ENCODE peak calls at places on chromosomes 6 and 20, in four cellular contexts. Q is colonic mucosa, Y is esophagus squamous epithelium, W is spleen. C is an unnamed sample. For H3K4me1 and H3K36me3, the result is how much of the 10 kb centered on the place peaks cover.

GRCh38 chr20:47137231-47137865 is 219.2 kb downstream of the ZMYND8 start:
- DNase-seq in Q (no peak), Y (no peak), W (no peak), C (no peak)

GRCh38 chr6:134056046-134056445 is 3.6 kb upstream of the SLC2A12 start:
- DNase-seq in Q (no peak), Y (no peak), W (no peak), C (no peak)

GRCh38 chr6:100464910-100465700 is at the start of gene SIM1:
- DNase-seq in Q (peak), Y (no peak), W (no peak), C (no peak)

GRCh38 chr6:25173951-25174474 is 105.2 kb upstream of the CARMIL1 start:
- DNase-seq in Q (no peak), Y (no peak), W (no peak), C (peak)

GRCh38 chr6:24666097-24666615 is 543 bp downstream of the TDP2 start:
- DNase-seq in Q (no peak), Y (no peak), W (peak), C (peak)

GRCh38 chr6:144087789-144088426 is 7.5 kb downstream of the SF3B5 start:
- DNase-seq in Q (no peak), Y (no peak), W (no peak), C (no peak)

GRCh38 chr6:157151029-157151428 is 172.3 kb downstream of the TMEM242 start:
- DNase-seq in Q (no peak), Y (no peak), W (no peak), C (no peak)

GRCh38 chr6:43744490-43744889 is 25.5 kb upstream of the VEGFA start:
- DNase-seq in Q (no peak), Y (no peak), W (peak), C (peak)

GRCh38 chr6:123224077-123224476 is 228.0 kb downstream of the CLVS2 start:
- DNase-seq in Q (no peak), Y (no peak), W (no peak), C (no peak)

GRCh38 chr20:2171266-2171790 is 69.7 kb downstream of the STK35 start:
- DNase-seq in Q (no peak), Y (no peak), W (no peak), C (no peak)

GRCh38 chr6:155313602-155314091 is 637 bp downstream of the TFB1M start:
- DNase-seq in Q (peak), Y (no peak), W (no peak), C (no peak)

GRCh38 chr6:36851149-36851614 is 11.9 kb upstream of the CPNE5 start:
- DNase-seq in Q (peak), Y (no peak), W (no peak), C (no peak)

GRCh38 chr6:150005761-150006651 is 19.3 kb downstream of the RAET1L start:
- DNase-seq in Q (no peak), Y (no peak), W (peak), C (no peak)

GRCh38 chr20:63361507-63362425 is 617 bp upstream of the CHRNA4 start:
- DNase-seq in Q (no peak), Y (no peak), W (peak), C (no peak)

GRCh38 chr6:40960784-40961430 is 78.1 kb downstream of the UNC5CL start:
- DNase-seq in Q (no peak), Y (no peak), W (no peak), C (no peak)

GRCh38 chr20:62366370-62367135 is 559 bp downstream of the LAMA5 start:
- DNase-seq in Q (no peak), Y (no peak), W (no peak), C (peak)

GRCh38 chr6:46014511-46015118 is 1.0 kb downstream of the CLIC5 start:
- DNase-seq in Q (peak), Y (no peak), W (peak), C (no peak)

GRCh38 chr6:43120101-43120730 is 44.1 kb downstream of the PTK7 start:
- DNase-seq in Q (no peak), Y (no peak), W (peak), C (no peak)

GRCh38 chr6:24547243-24547642 is 52.5 kb downstream of the ALDH5A1 start:
- DNase-seq in Q (no peak), Y (no peak), W (no peak), C (no peak)

GRCh38 chr6:11532097-11532496 is 5.5 kb upstream of the TMEM170B start:
- DNase-seq in Q (no peak), Y (no peak), W (no peak), C (no peak)

GRCh38 chr6:11598687-11599086 is 61.1 kb downstream of the TMEM170B start:
- DNase-seq in Q (no peak), Y (no peak), W (no peak), C (no peak)

GRCh38 chr6:165899592-165899991 is 236.6 kb upstream of the PDE10A start:
- DNase-seq in Q (no peak), Y (no peak), W (no peak), C (no peak)

GRCh38 chr6:81026041-81026553 is 726.4 kb downstream of the TENT5A start:
- DNase-seq in Q (no peak), Y (no peak), W (no peak), C (no peak)

GRCh38 chr6:81023708-81024107 is 728.8 kb downstream of the TENT5A start:
- DNase-seq in Q (no peak), Y (no peak), W (no peak), C (no peak)

GRCh38 chr6:81023007-81023582 is 729.4 kb downstream of the TENT5A start:
- DNase-seq in Q (no peak), Y (no peak), W (no peak), C (no peak)
- H3K4me1 ChIP-seq in Q (under half), Y (under half), W (under half), C (under half)

DNA sequence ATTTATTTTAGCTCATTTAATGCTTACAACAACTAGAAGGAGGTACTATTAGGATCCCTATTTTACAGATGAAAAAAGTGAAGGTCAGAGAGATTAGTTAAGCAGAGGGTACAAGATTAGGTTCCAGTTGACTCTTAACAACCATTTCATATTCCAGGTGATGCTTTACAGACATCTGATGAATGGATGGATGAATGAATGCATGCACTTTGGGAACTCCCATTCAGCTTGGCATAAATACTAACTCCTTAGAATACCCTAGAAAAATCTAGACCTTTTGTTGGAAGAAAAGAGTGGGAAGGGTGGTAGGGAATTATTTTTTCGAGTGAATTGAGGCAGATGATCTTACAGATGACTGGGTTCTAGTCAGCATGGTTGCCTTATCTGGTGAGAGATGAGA is 746 bp upstream of the SNRPB2 start:
- DNase-seq in Q (no peak), Y (no peak), W (no peak), C (no peak)
- H3K4me3 ChIP-seq in Q (peak), Y (peak), W (peak), C (peak)

GRCh38 chr20:25215521-25215920 is 20.0 kb downstream of the ENTPD6 start:
- DNase-seq in Q (no peak), Y (no peak), W (no peak), C (no peak)
- H3K36me3 ChIP-seq in Q (under half), Y (under half), W (half or more), C (half or more)

DNA sequence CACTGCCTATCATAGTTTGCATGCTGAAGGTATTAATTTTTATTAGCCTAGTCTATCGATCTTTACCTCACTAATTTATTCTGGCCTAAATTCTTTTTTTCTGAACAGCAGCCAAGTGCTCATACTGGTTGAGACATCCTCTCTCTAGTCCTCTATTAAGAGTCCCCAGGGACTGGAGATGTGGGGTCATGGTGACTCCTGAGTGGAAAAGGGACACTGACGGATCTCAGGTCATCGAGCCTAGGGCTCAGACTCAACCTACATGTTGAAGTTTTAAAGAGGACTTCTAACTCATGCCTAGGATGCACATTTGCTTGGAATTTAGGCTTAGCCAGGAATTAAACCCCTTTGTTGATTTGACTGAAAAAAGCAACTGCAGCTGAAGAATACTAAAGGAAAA is 378.1 kb downstream of the BTBD9 start:
- DNase-seq in Q (no peak), Y (no peak), W (no peak), C (no peak)
- H3K4me1 ChIP-seq in Q (under half), Y (under half), W (under half), C (under half)

DNA sequence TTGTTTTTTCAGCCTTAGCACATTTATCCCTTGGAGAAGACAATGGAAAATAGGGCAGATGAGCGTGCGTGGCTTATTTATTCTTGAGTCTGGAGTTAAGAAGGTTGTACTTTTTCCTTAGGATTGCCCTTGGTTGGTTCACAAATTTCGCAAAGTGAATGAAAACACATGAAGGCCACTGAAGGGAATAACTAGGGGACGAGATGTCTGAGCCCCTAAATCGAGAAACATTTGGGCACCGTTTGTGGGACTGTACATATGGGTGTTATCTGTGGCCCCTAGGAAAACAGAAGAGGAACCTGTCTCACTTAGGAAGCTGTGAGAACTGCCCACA is 19.4 kb upstream of the TRIM27 start:
- DNase-seq in Q (no peak), Y (no peak), W (no peak), C (no peak)
- H3K4me3 ChIP-seq in Q (peak), Y (peak), W (peak), C (peak)

GRCh38 chr20:34491932-34492509 is 24.2 kb upstream of the DYNLRB1 start:
- DNase-seq in Q (no peak), Y (no peak), W (no peak), C (no peak)
- H3K36me3 ChIP-seq in Q (under half), Y (under half), W (under half), C (half or more)

GRCh38 chr20:23160536-23161243 is 74.6 kb upstream of the CD93 start:
- DNase-seq in Q (peak), Y (no peak), W (no peak), C (no peak)

GRCh38 chr20:23159923-23160445 is 73.9 kb upstream of the CD93 start:
- DNase-seq in Q (no peak), Y (no peak), W (no peak), C (no peak)

GRCh38 chr20:23162887-23163286 is 76.8 kb upstream of the CD93 start:
- DNase-seq in Q (peak), Y (no peak), W (no peak), C (no peak)

GRCh38 chr20:23161968-23162696 is 76.0 kb upstream of the CD93 start:
- DNase-seq in Q (peak), Y (no peak), W (peak), C (peak)

GRCh38 chr20:23161244-23161875 is 75.2 kb upstream of the CD93 start:
- DNase-seq in Q (peak), Y (no peak), W (peak), C (no peak)
- H3K4me1 ChIP-seq in Q (under half), Y (half or more), W (half or more), C (half or more)

GRCh38 chr20:24950128-24950835 is 1.2 kb downstream of the CST7 start:
- DNase-seq in Q (peak), Y (no peak), W (peak), C (peak)

GRCh38 chr20:24951536-24952047 is 2.5 kb downstream of the CST7 start:
- DNase-seq in Q (no peak), Y (no peak), W (peak), C (peak)

GRCh38 chr20:24949756-24950127 is 673 bp downstream of the CST7 start:
- DNase-seq in Q (peak), Y (no peak), W (peak), C (no peak)

GRCh38 chr20:24950836-24951525 is 1.9 kb downstream of the CST7 start:
- DNase-seq in Q (peak), Y (no peak), W (peak), C (peak)

DNA sequence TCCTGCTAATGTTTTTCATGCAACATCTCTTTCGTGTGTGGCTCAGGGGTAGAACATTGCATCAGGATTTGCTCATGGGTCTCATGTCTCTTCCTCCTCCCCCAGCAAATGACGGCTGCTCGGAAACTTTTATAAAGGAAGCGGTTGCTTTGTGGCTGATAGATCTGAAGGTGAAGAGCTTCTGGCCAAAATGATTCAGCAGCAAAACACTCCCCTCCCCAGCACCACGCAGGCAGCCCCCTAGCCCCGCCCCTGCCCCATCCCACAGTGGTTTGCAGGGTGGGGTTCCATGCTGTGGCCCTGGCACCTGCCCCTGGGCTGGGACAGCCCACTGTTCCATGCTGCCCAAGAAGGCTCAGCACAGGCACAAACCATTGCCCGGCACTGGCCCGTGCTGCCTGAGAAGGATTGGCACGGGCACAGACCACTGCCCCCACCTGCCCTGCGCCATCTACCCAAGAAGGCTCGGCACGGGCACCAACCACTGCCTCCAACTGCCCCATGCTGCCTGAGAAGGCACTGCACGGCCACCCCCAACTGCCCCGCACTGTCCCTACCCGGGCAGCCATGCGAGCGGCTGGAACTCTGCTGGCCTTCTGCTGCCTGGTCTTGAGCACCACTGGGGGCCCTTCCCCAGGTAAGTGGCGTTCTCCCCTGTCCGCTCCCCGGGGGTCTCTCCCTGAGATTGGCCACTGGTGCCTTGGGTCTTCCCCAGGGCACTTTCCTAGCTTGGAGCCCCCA is at the start of gene CST7:
- DNase-seq in Q (peak), Y (no peak), W (peak), C (peak)
- H3K4me3 ChIP-seq in Q (peak), Y (peak), W (peak), C (peak)

C was measured in upper lobe of right lung.